ENCODE peak calls at places on chromosome X, in eight cellular contexts. One of them, this sample, is unnamed.

GRCh38 chrX:121876316-121876715 is 828.9 kb downstream of the GLUD2 start:
- DNase-seq in NCI-H1694 treated with DMSO at 0.1 percent for 48 hours: no peak
- DNase-seq in AG04450: no peak
- DNase-seq in astrocyte of the spinal cord: peak
- DNase-seq in activated naive CD8-positive, alpha-beta T cell treated with anti-CD3 and anti-CD28 coated beads, Interleukin-2, amount 50 U/mL, for 24 hours: no peak
- DNase-seq in astrocyte of the cerebellum: peak
- DNase-seq in IMR-90: no peak
- DNase-seq in progenitor cell of endocrine pancreas: no peak
- DNase-seq in this sample: no peak

GRCh38 chrX:42538405-42538804 is 239.6 kb downstream of the PPP1R2C start:
- DNase-seq in activated naive CD8-positive, alpha-beta T cell treated with anti-CD3 and anti-CD28 coated beads, Interleukin-2, amount 50 U/mL, for 24 hours: no peak
- DNase-seq in NCI-H1694 treated with DMSO at 0.1 percent for 48 hours: no peak
- DNase-seq in astrocyte of the spinal cord: no peak
- DNase-seq in progenitor cell of endocrine pancreas: no peak
- DNase-seq in IMR-90: no peak
- DNase-seq in astrocyte of the cerebellum: no peak
- DNase-seq in AG04450: no peak
- DNase-seq in this sample: no peak

GRCh38 chrX:68532828-68533227 is 34.0 kb downstream of the YIPF6 start:
- DNase-seq in AG04450: peak
- DNase-seq in astrocyte of the spinal cord: no peak
- DNase-seq in NCI-H1694 treated with DMSO at 0.1 percent for 48 hours: no peak
- DNase-seq in astrocyte of the cerebellum: no peak
- DNase-seq in activated naive CD8-positive, alpha-beta T cell treated with anti-CD3 and anti-CD28 coated beads, Interleukin-2, amount 50 U/mL, for 24 hours: no peak
- DNase-seq in IMR-90: peak
- DNase-seq in progenitor cell of endocrine pancreas: no peak
- DNase-seq in this sample: peak

GRCh38 chrX:76279007-76279406 is 106.1 kb downstream of the PBDC1 start:
- DNase-seq in AG04450: peak
- DNase-seq in NCI-H1694 treated with DMSO at 0.1 percent for 48 hours: peak
- DNase-seq in astrocyte of the spinal cord: peak
- DNase-seq in progenitor cell of endocrine pancreas: no peak
- DNase-seq in activated naive CD8-positive, alpha-beta T cell treated with anti-CD3 and anti-CD28 coated beads, Interleukin-2, amount 50 U/mL, for 24 hours: peak
- DNase-seq in IMR-90: peak
- DNase-seq in astrocyte of the cerebellum: peak
- DNase-seq in this sample: peak

GRCh38 chrX:40945366-40945713 is 139.9 kb upstream of the USP9X start:
- DNase-seq in progenitor cell of endocrine pancreas: no peak
- DNase-seq in astrocyte of the cerebellum: peak
- DNase-seq in IMR-90: peak
- DNase-seq in activated naive CD8-positive, alpha-beta T cell treated with anti-CD3 and anti-CD28 coated beads, Interleukin-2, amount 50 U/mL, for 24 hours: no peak
- DNase-seq in astrocyte of the spinal cord: peak
- DNase-seq in AG04450: no peak
- DNase-seq in NCI-H1694 treated with DMSO at 0.1 percent for 48 hours: peak
- DNase-seq in this sample: peak

GRCh38 chrX:136528645-136529315 is 3.2 kb upstream of the VGLL1 start:
- DNase-seq in NCI-H1694 treated with DMSO at 0.1 percent for 48 hours: no peak
- DNase-seq in astrocyte of the spinal cord: no peak
- DNase-seq in progenitor cell of endocrine pancreas: no peak
- DNase-seq in IMR-90: no peak
- DNase-seq in astrocyte of the cerebellum: no peak
- DNase-seq in AG04450: no peak
- DNase-seq in activated naive CD8-positive, alpha-beta T cell treated with anti-CD3 and anti-CD28 coated beads, Interleukin-2, amount 50 U/mL, for 24 hours: no peak
- DNase-seq in this sample: no peak

GRCh38 chrX:153554519-153555167 is 37.2 kb downstream of the ATP2B3 start:
- DNase-seq in NCI-H1694 treated with DMSO at 0.1 percent for 48 hours: peak
- DNase-seq in IMR-90: peak
- DNase-seq in AG04450: peak
- DNase-seq in astrocyte of the cerebellum: peak
- DNase-seq in progenitor cell of endocrine pancreas: peak
- DNase-seq in astrocyte of the spinal cord: peak
- DNase-seq in activated naive CD8-positive, alpha-beta T cell treated with anti-CD3 and anti-CD28 coated beads, Interleukin-2, amount 50 U/mL, for 24 hours: peak
- DNase-seq in this sample: peak

GRCh38 chrX:3384330-3384729 is 37.9 kb upstream of the MXRA5 start:
- DNase-seq in astrocyte of the spinal cord: peak
- DNase-seq in astrocyte of the cerebellum: peak
- DNase-seq in AG04450: no peak
- DNase-seq in IMR-90: no peak
- DNase-seq in NCI-H1694 treated with DMSO at 0.1 percent for 48 hours: no peak
- DNase-seq in activated naive CD8-positive, alpha-beta T cell treated with anti-CD3 and anti-CD28 coated beads, Interleukin-2, amount 50 U/mL, for 24 hours: no peak
- DNase-seq in progenitor cell of endocrine pancreas: no peak
- DNase-seq in this sample: no peak

GRCh38 chrX:52979568-52979967 is 21.2 kb upstream of the FAM156A start:
- DNase-seq in activated naive CD8-positive, alpha-beta T cell treated with anti-CD3 and anti-CD28 coated beads, Interleukin-2, amount 50 U/mL, for 24 hours: no peak
- DNase-seq in AG04450: no peak
- DNase-seq in IMR-90: no peak
- DNase-seq in NCI-H1694 treated with DMSO at 0.1 percent for 48 hours: no peak
- DNase-seq in progenitor cell of endocrine pancreas: no peak
- DNase-seq in astrocyte of the cerebellum: no peak
- DNase-seq in astrocyte of the spinal cord: no peak
- DNase-seq in this sample: no peak

GRCh38 chrX:10370976-10371375 is 214.2 kb downstream of the CLCN4 start:
- DNase-seq in IMR-90: no peak
- DNase-seq in astrocyte of the cerebellum: no peak
- DNase-seq in AG04450: no peak
- DNase-seq in NCI-H1694 treated with DMSO at 0.1 percent for 48 hours: no peak
- DNase-seq in progenitor cell of endocrine pancreas: no peak
- DNase-seq in activated naive CD8-positive, alpha-beta T cell treated with anti-CD3 and anti-CD28 coated beads, Interleukin-2, amount 50 U/mL, for 24 hours: no peak
- DNase-seq in astrocyte of the spinal cord: no peak
- DNase-seq in this sample: no peak

GRCh38 chrX:7110821-7111276 is 36.7 kb upstream of the STS start:
- DNase-seq in activated naive CD8-positive, alpha-beta T cell treated with anti-CD3 and anti-CD28 coated beads, Interleukin-2, amount 50 U/mL, for 24 hours: no peak
- DNase-seq in IMR-90: no peak
- DNase-seq in AG04450: no peak
- DNase-seq in astrocyte of the spinal cord: no peak
- DNase-seq in progenitor cell of endocrine pancreas: no peak
- DNase-seq in astrocyte of the cerebellum: no peak
- DNase-seq in NCI-H1694 treated with DMSO at 0.1 percent for 48 hours: no peak
- DNase-seq in this sample: peak

GRCh38 chrX:130680164-130681035 is 222.6 kb downstream of the ENOX2 start:
- DNase-seq in astrocyte of the spinal cord: peak
- DNase-seq in activated naive CD8-positive, alpha-beta T cell treated with anti-CD3 and anti-CD28 coated beads, Interleukin-2, amount 50 U/mL, for 24 hours: no peak
- DNase-seq in IMR-90: peak
- DNase-seq in NCI-H1694 treated with DMSO at 0.1 percent for 48 hours: no peak
- DNase-seq in AG04450: no peak
- DNase-seq in astrocyte of the cerebellum: no peak
- DNase-seq in progenitor cell of endocrine pancreas: no peak
- DNase-seq in this sample: peak

GRCh38 chrX:11329016-11329415 is 35.8 kb downstream of the AMELX start:
- DNase-seq in activated naive CD8-positive, alpha-beta T cell treated with anti-CD3 and anti-CD28 coated beads, Interleukin-2, amount 50 U/mL, for 24 hours: no peak
- DNase-seq in progenitor cell of endocrine pancreas: no peak
- DNase-seq in IMR-90: peak
- DNase-seq in AG04450: no peak
- DNase-seq in astrocyte of the cerebellum: no peak
- DNase-seq in NCI-H1694 treated with DMSO at 0.1 percent for 48 hours: no peak
- DNase-seq in astrocyte of the spinal cord: no peak
- DNase-seq in this sample: peak

GRCh38 chrX:7746861-7747260 is 96.1 kb upstream of the VCX start:
- DNase-seq in astrocyte of the cerebellum: peak
- DNase-seq in AG04450: no peak
- DNase-seq in NCI-H1694 treated with DMSO at 0.1 percent for 48 hours: no peak
- DNase-seq in progenitor cell of endocrine pancreas: no peak
- DNase-seq in astrocyte of the spinal cord: peak
- DNase-seq in IMR-90: no peak
- DNase-seq in activated naive CD8-positive, alpha-beta T cell treated with anti-CD3 and anti-CD28 coated beads, Interleukin-2, amount 50 U/mL, for 24 hours: no peak
- DNase-seq in this sample: no peak

GRCh38 chrX:154017766-154018517 is 1.8 kb downstream of the IRAK1 start:
- DNase-seq in astrocyte of the spinal cord: no peak
- DNase-seq in progenitor cell of endocrine pancreas: no peak
- DNase-seq in astrocyte of the cerebellum: no peak
- DNase-seq in NCI-H1694 treated with DMSO at 0.1 percent for 48 hours: no peak
- DNase-seq in IMR-90: no peak
- DNase-seq in activated naive CD8-positive, alpha-beta T cell treated with anti-CD3 and anti-CD28 coated beads, Interleukin-2, amount 50 U/mL, for 24 hours: no peak
- DNase-seq in AG04450: no peak
- DNase-seq in this sample: no peak

GRCh38 chrX:78886550-78886949 is 58.6 kb upstream of the P2RY10 start:
- DNase-seq in astrocyte of the spinal cord: peak
- DNase-seq in astrocyte of the cerebellum: peak
- DNase-seq in activated naive CD8-positive, alpha-beta T cell treated with anti-CD3 and anti-CD28 coated beads, Interleukin-2, amount 50 U/mL, for 24 hours: no peak
- DNase-seq in IMR-90: no peak
- DNase-seq in NCI-H1694 treated with DMSO at 0.1 percent for 48 hours: no peak
- DNase-seq in AG04450: no peak
- DNase-seq in progenitor cell of endocrine pancreas: no peak
- DNase-seq in this sample: no peak